ENCODE peak calls at places on chromosomes 7 and 10, in four cellular contexts. R is PC-9, T is lower leg skin, H is neural crest cell. L is an unnamed sample.

GRCh38 chr7:36823353-36823752 is 99.1 kb upstream of the AOAH start:
- DNase-seq in H (no peak), R (no peak), T (no peak), L (no peak)

GRCh38 chr10:128050117-128050516 is 76.1 kb downstream of the MKI67 start:
- DNase-seq in H (no peak), T (no peak), R (no peak), L (no peak)

GRCh38 chr10:31771345-31771831 is 157.2 kb downstream of the ARHGAP12 start:
- DNase-seq in H (no peak), R (no peak), T (no peak), L (no peak)

GRCh38 chr7:4246536-4246935 is 435.6 kb upstream of the FOXK1 start:
- DNase-seq in H (no peak), T (peak; percentile 21), R (no peak), L (no peak)

GRCh38 chr10:114905450-114905849 is 32.5 kb upstream of the TRUB1 start:
- DNase-seq in R (no peak), H (no peak), T (no peak), L (no peak)

GRCh38 chr10:49408437-49409306 is 12.8 kb upstream of the DRGX start:
- DNase-seq in T (peak; percentile 75), H (no peak), R (no peak), L (no peak)

GRCh38 chr10:114603303-114603702 is 54.8 kb downstream of the ABLIM1 start:
- DNase-seq in H (no peak), T (no peak), R (peak; percentile 65), L (no peak)

GRCh38 chr7:158491094-158491493 is 96.5 kb downstream of the PTPRN2 start:
- DNase-seq in T (no peak), H (no peak), R (no peak), L (no peak)

GRCh38 chr10:132065491-132066105 is at the start of gene JAKMIP3:
- DNase-seq in T (peak; percentile 84), H (no peak), R (peak; percentile 85), L (peak; percentile 38)

GRCh38 chr7:30907527-30908267 is 4.0 kb upstream of the AQP1 start:
- DNase-seq in H (no peak), R (no peak), T (no peak), L (no peak)

GRCh38 chr10:96840841-96841518 is 8.9 kb downstream of the LCOR start:
- DNase-seq in H (no peak), R (peak; percentile 70), T (no peak), L (no peak)

GRCh38 chr7:132393789-132394261 is 182.4 kb downstream of the PLXNA4 start:
- DNase-seq in H (no peak), T (peak; percentile 92), R (peak; percentile 10), L (peak; percentile 38)

GRCh38 chr10:104304346-104304745 is 33.9 kb downstream of the ITPRIP start:
- DNase-seq in T (no peak), R (no peak), H (no peak), L (no peak)

GRCh38 chr10:104303594-104304178 is 34.6 kb downstream of the ITPRIP start:
- DNase-seq in T (no peak), H (no peak), R (no peak), L (no peak)

GRCh38 chr10:104300002-104300735 is 31.2 kb downstream of the GSTO2 start:
- DNase-seq in H (no peak), R (no peak), T (peak; percentile 87), L (no peak)

GRCh38 chr10:104300736-104301292 is 31.8 kb downstream of the GSTO2 start:
- DNase-seq in T (peak; percentile 91), H (no peak), R (no peak), L (no peak)

DNA sequence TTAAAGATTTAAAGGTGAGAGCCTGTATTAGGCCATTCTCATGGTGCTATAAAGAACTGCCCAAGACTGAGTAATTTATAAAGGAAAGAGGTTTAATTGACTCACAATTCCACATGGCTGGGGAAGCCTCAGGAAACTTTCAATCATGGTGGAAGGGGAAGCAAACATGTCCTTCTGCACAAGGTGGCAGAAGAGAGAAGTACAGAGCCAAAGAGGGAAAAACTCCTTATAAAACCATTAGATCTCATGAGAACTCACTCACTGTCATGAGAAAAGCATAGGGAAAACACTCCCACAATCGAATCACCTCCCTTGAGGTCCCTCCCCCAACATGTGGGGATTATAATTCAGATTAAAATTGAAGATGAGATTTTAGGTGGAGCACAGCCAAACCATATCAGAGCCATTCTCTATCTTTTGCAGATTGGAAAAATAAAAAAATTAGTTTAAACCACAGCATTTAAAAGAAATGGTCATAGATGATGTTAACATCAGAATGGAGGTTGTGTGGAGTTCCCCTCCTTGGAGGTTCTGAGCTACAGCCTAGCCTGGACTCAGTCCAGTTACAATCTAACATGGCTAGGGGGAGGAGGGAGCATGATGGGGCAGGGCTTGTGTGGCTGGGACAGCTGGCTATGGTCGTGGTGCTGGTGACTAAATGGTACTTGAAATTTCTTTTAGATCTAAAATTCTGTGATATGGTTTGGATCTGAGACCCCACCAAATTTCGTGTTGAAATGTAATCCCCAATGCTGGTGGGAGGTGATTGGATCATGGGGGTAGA is 33.1 kb downstream of the GSTO2 start:
- DNase-seq in H (no peak), R (no peak), T (no peak), L (no peak)
- TF ChIP-seq CTCF in H (no peak), R (no peak), T (no peak), L (no peak)

DNA sequence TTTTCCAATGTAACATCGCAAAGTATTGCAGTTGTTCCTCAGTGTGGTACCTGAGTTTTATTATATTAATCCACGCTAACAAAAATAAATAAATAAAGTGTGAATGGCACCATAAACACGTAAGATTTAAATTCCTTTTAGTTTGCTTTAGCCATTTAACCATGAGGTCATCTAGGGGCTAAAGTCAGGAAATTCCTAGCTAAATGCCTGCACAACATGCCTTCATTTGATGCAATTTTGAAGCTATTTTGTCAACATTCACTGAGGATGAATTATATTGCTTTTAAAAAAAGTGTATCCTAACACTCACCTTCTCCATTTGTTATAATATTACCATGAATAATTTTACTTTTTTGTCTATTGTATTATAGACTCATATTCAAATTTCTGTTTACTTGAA is 714.4 kb downstream of the GATA3 start:
- DNase-seq in T (no peak), H (no peak), R (no peak), L (no peak)
- TF ChIP-seq CTCF in T (no peak), H (no peak), R (no peak), L (no peak)

GRCh38 chr10:22417736-22418268 is 72.5 kb downstream of the SPAG6 start:
- DNase-seq in H (no peak), T (no peak), R (no peak), L (no peak)

GRCh38 chr10:22426653-22427052 is 81.4 kb downstream of the SPAG6 start:
- DNase-seq in T (no peak), H (no peak), R (no peak), L (no peak)

GRCh38 chr10:22415072-22415471 is 69.8 kb downstream of the SPAG6 start:
- DNase-seq in R (no peak), H (no peak), T (no peak), L (no peak)

DNA sequence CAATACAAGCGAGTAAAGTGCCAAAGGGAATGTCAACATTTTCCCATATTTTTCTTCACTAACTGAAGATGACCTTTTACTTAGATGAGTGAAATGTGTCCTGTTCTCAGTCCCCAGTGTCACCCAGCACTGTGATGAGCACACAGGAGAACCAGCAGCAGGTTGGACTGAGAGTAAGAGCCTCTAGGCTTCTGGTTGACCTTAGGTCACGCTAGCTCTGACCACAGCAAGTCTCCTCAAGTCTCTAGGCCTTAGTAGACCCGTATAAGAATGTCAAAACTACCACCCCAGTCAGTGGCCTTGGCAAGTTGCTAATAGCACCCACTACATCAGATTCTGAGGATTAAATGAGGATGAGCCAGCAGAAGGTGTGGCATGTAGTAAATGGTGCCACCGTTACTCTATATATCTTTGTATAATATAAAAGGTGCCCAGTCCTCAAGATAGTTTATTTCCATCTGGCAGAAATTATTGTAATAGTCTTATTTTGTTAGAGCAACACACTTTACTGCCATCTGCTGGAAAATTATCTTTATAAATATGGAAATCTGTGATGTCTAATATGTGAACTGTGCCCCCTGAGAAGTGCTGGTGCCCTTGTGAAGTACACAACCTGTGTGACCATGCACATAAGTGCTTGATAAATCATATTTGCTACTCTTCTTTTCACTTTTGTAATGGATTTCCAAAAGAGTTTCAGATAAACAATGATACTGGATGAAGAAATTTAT is 75.7 kb downstream of the SPAG6 start:
- DNase-seq in H (no peak), T (no peak), R (no peak), L (no peak)
- TF ChIP-seq CTCF in H (no peak), T (no peak), R (peak; percentile 46), L (no peak)

GRCh38 chr10:6843477-6843876 is 263.4 kb upstream of the PRKCQ start:
- DNase-seq in R (no peak), T (no peak), H (no peak), L (no peak)
- TF ChIP-seq CTCF in R (no peak), T (no peak), H (no peak), L (no peak)

DNA sequence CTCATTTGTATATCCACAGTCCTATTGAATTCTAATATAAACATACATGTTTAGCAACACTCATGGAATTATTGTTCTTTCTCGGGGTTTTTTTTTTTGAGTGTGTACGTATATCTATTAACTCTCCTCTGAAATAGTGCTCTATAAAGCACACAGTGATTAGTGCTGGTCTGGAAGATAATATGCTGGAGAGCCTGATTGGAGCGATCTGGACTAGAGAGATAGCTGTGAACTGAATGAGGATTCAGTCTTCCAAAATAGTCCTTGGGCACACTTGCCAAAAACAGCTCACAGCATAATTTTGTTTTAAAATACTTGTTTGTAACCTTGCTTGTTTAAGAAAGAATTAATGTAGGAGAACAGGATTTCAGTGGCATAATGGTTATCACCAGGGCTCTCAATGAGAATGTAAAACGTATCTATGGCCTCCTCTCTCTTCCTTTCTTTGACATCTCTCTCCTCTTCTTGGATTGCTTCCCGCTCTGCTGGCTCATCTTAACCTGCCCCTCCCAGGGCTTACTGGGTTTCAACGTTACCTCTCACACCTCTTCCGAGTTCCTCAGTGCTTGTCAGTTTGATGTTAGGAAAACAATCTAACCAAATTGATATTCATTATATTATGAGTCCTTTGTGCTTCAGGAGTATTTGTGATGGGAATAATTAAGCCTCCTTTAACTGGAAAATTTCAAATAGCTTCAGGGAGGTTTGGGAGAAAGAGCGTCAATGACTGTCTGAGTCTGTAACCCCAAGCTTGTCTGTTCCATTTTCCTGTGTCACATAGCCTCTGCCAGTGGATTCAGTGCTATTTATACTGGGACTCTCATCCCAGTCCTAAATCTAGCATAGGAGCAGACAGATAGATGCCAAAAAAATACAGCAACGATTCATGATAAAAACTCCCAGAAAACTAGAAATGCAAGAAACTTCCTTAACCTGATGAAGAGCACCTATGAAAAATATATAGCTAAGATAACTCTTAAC is 16.2 kb upstream of the AGK start:
- DNase-seq in R (no peak), H (no peak), T (no peak), L (no peak)
- TF ChIP-seq CTCF in R (no peak), H (no peak), T (no peak), L (no peak)